ENCODE peak calls at places on chromosomes 11 and 22, in eight cellular contexts. O is thoracic aorta, X is left ventricle myocardium superior, T is NCI-H1930, S is fibroblast of mammary gland, W is nephron progenitor cell, Y is right lobe of liver, G is tibial artery. L is an unnamed sample.

GRCh38 chr11:108966978-108967377 is 302.1 kb downstream of the DDX10 start:
- DNase-seq in O (no peak), X (no peak), T (no peak), S (no peak), W (no peak), Y (no peak), G (no peak), L (no peak)

GRCh38 chr11:111351374-111352081 is 27.5 kb downstream of the POU2AF1 start:
- DNase-seq in O (no peak), X (no peak), T (no peak), S (no peak), W (no peak), Y (no peak), G (no peak), L (no peak)

GRCh38 chr22:44936201-44936600 is 73.6 kb downstream of the PHF21B start:
- DNase-seq in O (no peak), X (peak), T (no peak), S (no peak), W (no peak), Y (no peak), G (no peak), L (peak)

GRCh38 chr11:2272241-2272945 is 2.0 kb upstream of the ASCL2 start:
- DNase-seq in O (no peak), X (no peak), T (no peak), S (no peak), W (no peak), Y (no peak), G (peak), L (peak)

GRCh38 chr22:47082505-47082904 is 320.1 kb downstream of the TBC1D22A start:
- DNase-seq in O (no peak), X (no peak), T (no peak), S (no peak), W (no peak), Y (no peak), G (no peak), L (no peak)

GRCh38 chr11:113862430-113862829 is 12.9 kb downstream of the USP28 start:
- DNase-seq in O (no peak), X (no peak), T (no peak), S (peak), W (no peak), Y (no peak), G (no peak), L (no peak)

GRCh38 chr11:107563702-107564101 is 1.8 kb downstream of the ALKBH8 start:
- DNase-seq in O (no peak), X (no peak), T (no peak), S (peak), W (peak), Y (no peak), G (no peak), L (no peak)

GRCh38 chr11:69443968-69444364 is 37.5 kb upstream of the LINC01488 start:
- DNase-seq in O (no peak), X (no peak), T (no peak), S (peak), W (no peak), Y (no peak), G (peak), L (peak)

GRCh38 chr11:8867856-8868705 is 42.9 kb upstream of the AKIP1 start:
- DNase-seq in O (no peak), X (no peak), T (no peak), S (peak), W (no peak), Y (no peak), G (no peak), L (no peak)

GRCh38 chr11:130902380-130902779 is 13.9 kb downstream of the SNX19 start:
- DNase-seq in O (no peak), X (no peak), T (no peak), S (no peak), W (no peak), Y (no peak), G (no peak), L (no peak)

GRCh38 chr22:35630387-35630793 is 13.3 kb upstream of the MB start:
- DNase-seq in O (no peak), X (no peak), T (no peak), S (peak), W (no peak), Y (no peak), G (no peak), L (no peak)

GRCh38 chr11:121630041-121630440 is 177.3 kb upstream of the SORL1-AS1 start:
- DNase-seq in O (no peak), X (no peak), T (no peak), S (peak), W (no peak), Y (no peak), G (no peak), L (no peak)